ENCODE peak calls at places on chromosomes 16 and 17, in seven cellular contexts. E is left colon; W is M059J; V is hypothalamus; X is left cardiac atrium; F is activated CD8-positive, alpha-beta memory T cell treated with anti-CD3 and anti-CD28 coated beads for 48 hours; Z is HTR-8/SVneo. K is an unnamed sample.

GRCh38 chr16:84370723-84371552 is 2.6 kb downstream of the ATP2C2 start:
- DNase-seq in E (peak), W (no peak), V (no peak), X (no peak), F (no peak), Z (no peak), K (no peak)

GRCh38 chr17:979211-979538 is 401 bp downstream of the NXN start:
- DNase-seq in E (no peak), W (no peak), V (no peak), X (no peak), F (no peak), Z (no peak), K (no peak)

GRCh38 chr16:53083123-53083522 is 28.3 kb downstream of the CHD9 start:
- DNase-seq in E (no peak), W (no peak), V (no peak), X (no peak), F (no peak), Z (no peak), K (no peak)

GRCh38 chr16:85190572-85190971 is 78.3 kb upstream of the CIBAR2 start:
- DNase-seq in E (no peak), W (no peak), V (no peak), X (no peak), F (no peak), Z (no peak), K (no peak)

GRCh38 chr17:50352072-50352692 is 6.3 kb downstream of the XYLT2 start:
- DNase-seq in E (peak), W (peak), V (no peak), X (no peak), F (no peak), Z (no peak), K (no peak)

GRCh38 chr17:2400877-2401425 is at the start of gene MNT:
- DNase-seq in E (peak), W (peak), V (peak), X (peak), F (peak), Z (peak), K (peak)

GRCh38 chr17:37488607-37489196 is 989 bp upstream of the DUSP14 start:
- DNase-seq in E (peak), W (peak), V (peak), X (peak), F (peak), Z (peak), K (peak)

GRCh38 chr16:83983491-83983890 is 15.4 kb downstream of the NECAB2 start:
- DNase-seq in E (no peak), W (no peak), V (no peak), X (no peak), F (no peak), Z (no peak), K (no peak)

GRCh38 chr16:76729525-76729924 is 452.3 kb downstream of the CNTNAP4 start:
- DNase-seq in E (no peak), W (peak), V (no peak), X (no peak), F (no peak), Z (no peak), K (no peak)

GRCh38 chr16:69105501-69106361 is at the start of gene HAS3:
- DNase-seq in E (peak), W (peak), V (peak), X (peak), F (peak), Z (peak), K (peak)

GRCh38 chr16:57689772-57690558 is 4.6 kb upstream of the DRC7 start:
- DNase-seq in E (no peak), W (no peak), V (no peak), X (no peak), F (peak), Z (no peak), K (peak)

GRCh38 chr17:48611681-48612455 is 1.1 kb upstream of the HOXB7 start:
- DNase-seq in E (no peak), W (peak), V (no peak), X (no peak), F (no peak), Z (no peak), K (no peak)

GRCh38 chr16:53757971-53758609 is 54.1 kb downstream of the FTO start:
- DNase-seq in E (no peak), W (no peak), V (no peak), X (no peak), F (no peak), Z (no peak), K (no peak)

GRCh38 chr17:9022553-9023388 is 1.5 kb downstream of the NTN1 start:
- DNase-seq in E (no peak), W (no peak), V (no peak), X (peak), F (no peak), Z (no peak), K (peak)

GRCh38 chr16:89322381-89323119 is 105.0 kb downstream of the ZNF778 start:
- DNase-seq in E (no peak), W (peak), V (no peak), X (peak), F (no peak), Z (peak), K (no peak)

GRCh38 chr16:86567701-86568571 is 1.3 kb downstream of the FOXC2 start:
- DNase-seq in E (no peak), W (peak), V (no peak), X (no peak), F (no peak), Z (no peak), K (no peak)

GRCh38 chr16:11327277-11328171 is 17.7 kb upstream of the RMI2 start:
- DNase-seq in E (no peak), W (no peak), V (no peak), X (no peak), F (no peak), Z (no peak), K (peak)

GRCh38 chr16:81629896-81630631 is 149.0 kb upstream of the PLCG2 start:
- DNase-seq in E (no peak), W (no peak), V (no peak), X (no peak), F (no peak), Z (no peak), K (no peak)

GRCh38 chr17:10523043-10523442 is 4.7 kb upstream of the MYH1 start:
- DNase-seq in E (no peak), W (no peak), V (no peak), X (no peak), F (no peak), Z (no peak), K (no peak)

GRCh38 chr17:19414396-19415280 is 3.6 kb downstream of the RNF112 start:
- DNase-seq in E (no peak), W (no peak), V (no peak), X (no peak), F (no peak), Z (no peak), K (no peak)

GRCh38 chr16:6428861-6429260 is 903.8 kb upstream of the RBFOX1 start:
- DNase-seq in E (no peak), W (no peak), V (no peak), X (no peak), F (no peak), Z (no peak), K (no peak)

GRCh38 chr16:64116151-64116550 is 1005.7 kb downstream of the CDH11 start:
- DNase-seq in E (no peak), W (no peak), V (no peak), X (no peak), F (no peak), Z (no peak), K (no peak)

GRCh38 chr17:38464723-38465419 is 36.6 kb downstream of the ARHGAP23 start:
- DNase-seq in E (peak), W (peak), V (peak), X (peak), F (no peak), Z (peak), K (no peak)

GRCh38 chr17:2485970-2486369 is 25.7 kb downstream of the METTL16 start:
- DNase-seq in E (no peak), W (no peak), V (no peak), X (no peak), F (no peak), Z (no peak), K (no peak)

GRCh38 chr16:10979717-10980601 is 35.6 kb downstream of the CLEC16A start:
- DNase-seq in E (no peak), W (no peak), V (peak), X (no peak), F (no peak), Z (no peak), K (no peak)

GRCh38 chr17:78253946-78254672 is 22.7 kb downstream of the TMEM235 start:
- DNase-seq in E (peak), W (peak), V (peak), X (peak), F (peak), Z (peak), K (peak)

GRCh38 chr17:10088444-10088843 is 110.0 kb downstream of the GAS7 start:
- DNase-seq in E (no peak), W (peak), V (no peak), X (no peak), F (no peak), Z (no peak), K (no peak)

GRCh38 chr16:81899601-81900000 is 111.7 kb downstream of the SDR42E1 start:
- DNase-seq in E (no peak), W (no peak), V (no peak), X (no peak), F (no peak), Z (no peak), K (no peak)

GRCh38 chr16:30051518-30051917 is 14.0 kb upstream of the ALDOA start:
- DNase-seq in E (no peak), W (peak), V (no peak), X (no peak), F (no peak), Z (no peak), K (no peak)

GRCh38 chr17:68771867-68772515 is 170.8 kb upstream of the FAM20A start:
- DNase-seq in E (no peak), W (peak), V (no peak), X (no peak), F (no peak), Z (peak), K (no peak)

K was measured in B cell.